ENCODE peak calls at places on chromosomes 6 and 20, in five cellular contexts. W, R, E, P and K are unnamed samples. For H3K27me3, the result is how much of the 10 kb centered on the place peaks cover.

GRCh38 chr20:19938421-19938787 is 78.8 kb upstream of the NAA20 start:
- DNase-seq in W (no peak), R (no peak), E (no peak), P (no peak), K (no peak)

GRCh38 chr6:29493261-29493660 is 5.5 kb upstream of the MAS1L start:
- DNase-seq in W (no peak), R (no peak), E (no peak), P (no peak), K (no peak)

GRCh38 chr6:166512567-166512966 is 73.9 kb downstream of the RAMACL start:
- DNase-seq in W (no peak), R (no peak), E (no peak), P (no peak), K (peak)

GRCh38 chr6:142187209-142187608 is 40.1 kb downstream of the VTA1 start:
- DNase-seq in W (peak), R (peak), E (peak), P (no peak), K (peak)

GRCh38 chr20:2364014-2364413 is 16.7 kb upstream of the TGM6 start:
- DNase-seq in W (peak), R (no peak), E (peak), P (no peak), K (no peak)

GRCh38 chr6:6783736-6784135 is 195.2 kb downstream of the LY86 start:
- DNase-seq in W (no peak), R (no peak), E (no peak), P (no peak), K (no peak)

GRCh38 chr20:38932457-38933120 is 6.4 kb downstream of the FAM83D start:
- DNase-seq in W (peak), R (no peak), E (no peak), P (no peak), K (no peak)

GRCh38 chr6:8100159-8100854 is 2.0 kb downstream of the EEF1E1 start:
- DNase-seq in W (no peak), R (no peak), E (no peak), P (no peak), K (no peak)

GRCh38 chr6:28212510-28213212 is 12.4 kb upstream of the ZSCAN9 start:
- DNase-seq in W (peak), R (peak), E (peak), P (peak), K (peak)

GRCh38 chr6:44738652-44739141 is 351.2 kb downstream of the CDC5L start:
- DNase-seq in W (peak), R (peak), E (no peak), P (no peak), K (peak)

GRCh38 chr6:1390805-1391511 is 1.6 kb downstream of the FOXF2 start:
- DNase-seq in W (peak), R (no peak), E (no peak), P (no peak), K (no peak)

GRCh38 chr20:41318271-41318649 is 729 bp upstream of the ZHX3 start:
- DNase-seq in W (no peak), R (peak), E (no peak), P (no peak), K (peak)

GRCh38 chr20:35886537-35886936 is 67.8 kb downstream of the SCAND1 start:
- DNase-seq in W (no peak), R (no peak), E (no peak), P (no peak), K (no peak)

GRCh38 chr20:24987873-24988835 is 4.4 kb downstream of the APMAP start:
- DNase-seq in W (no peak), R (no peak), E (no peak), P (no peak), K (no peak)

GRCh38 chr6:56963793-56964192 is 8.9 kb downstream of the BEND6 start:
- DNase-seq in W (no peak), R (no peak), E (no peak), P (no peak), K (no peak)

GRCh38 chr6:90249458-90249857 is 47.2 kb downstream of the BACH2 start:
- DNase-seq in W (no peak), R (no peak), E (no peak), P (no peak), K (no peak)

GRCh38 chr6:108176281-108177089 is 10.7 kb downstream of the NR2E1 start:
- DNase-seq in W (no peak), R (no peak), E (no peak), P (no peak), K (no peak)

GRCh38 chr6:108876929-108877775 is 28.9 kb downstream of the ARMC2 start:
- DNase-seq in W (peak), R (no peak), E (no peak), P (peak), K (no peak)

GRCh38 chr6:105259912-105260889 is 80.4 kb upstream of the POPDC3 start:
- DNase-seq in W (peak), R (peak), E (no peak), P (no peak), K (peak)

GRCh38 chr6:92715991-92716390 is 703.4 kb downstream of the EPHA7 start:
- DNase-seq in W (peak), R (peak), E (peak), P (no peak), K (no peak)

GRCh38 chr6:14031516-14031915 is 86.1 kb upstream of the CD83 start:
- DNase-seq in W (peak), R (no peak), E (no peak), P (peak), K (no peak)

GRCh38 chr6:72636786-72637185 is 14.9 kb downstream of the KCNQ5 start:
- DNase-seq in W (no peak), R (no peak), E (no peak), P (no peak), K (no peak)

GRCh38 chr20:59071224-59071623 is 28.6 kb upstream of the PRELID3B start:
- DNase-seq in W (no peak), R (no peak), E (no peak), P (no peak), K (no peak)

GRCh38 chr6:158040804-158041347 is 59.2 kb downstream of the SYNJ2 start:
- DNase-seq in W (peak), R (peak), E (no peak), P (no peak), K (no peak)

GRCh38 chr6:41072836-41073202 is at the start of gene NFYA:
- DNase-seq in W (no peak), R (no peak), E (no peak), P (no peak), K (no peak)

GRCh38 chr6:51490101-51490500 is 597.3 kb downstream of the PKHD1 start:
- DNase-seq in W (no peak), R (no peak), E (peak), P (no peak), K (no peak)

GRCh38 chr20:62370115-62370806 is 3.1 kb upstream of the LAMA5 start:
- DNase-seq in W (peak), R (peak), E (peak), P (no peak), K (no peak)

GRCh38 chr20:50957276-50957675 is 1.1 kb downstream of the DPM1 start:
- DNase-seq in W (peak), R (no peak), E (peak), P (no peak), K (no peak)

GRCh38 chr6:15907914-15908518 is 220.9 kb upstream of the MYLIP start:
- DNase-seq in W (no peak), R (peak), E (peak), P (peak), K (peak)

GRCh38 chr20:18719426-18719825 is 94.2 kb upstream of the SCP2D1 start:
- DNase-seq in W (peak), R (no peak), E (no peak), P (no peak), K (no peak)

GRCh38 chr6:148342146-148343027 is at the start of gene SASH1:
- DNase-seq in W (peak), R (peak), E (peak), P (peak), K (peak)

GRCh38 chr6:136745300-136745699 is 47.0 kb downstream of the MAP3K5 start:
- DNase-seq in W (no peak), R (no peak), E (no peak), P (no peak), K (no peak)

GRCh38 chr6:166780284-166780683 is 153.2 kb upstream of the RPS6KA2 start:
- DNase-seq in W (no peak), R (no peak), E (no peak), P (no peak), K (no peak)

GRCh38 chr6:21414065-21414464 is 179.5 kb upstream of the SOX4 start:
- DNase-seq in W (no peak), R (no peak), E (no peak), P (no peak), K (no peak)

GRCh38 chr6:15132854-15133670 is 112.8 kb upstream of the JARID2 start:
- DNase-seq in W (peak), R (peak), E (peak), P (no peak), K (peak)

GRCh38 chr6:104540743-104541142 is 319.0 kb downstream of the HACE1 start:
- DNase-seq in W (peak), R (no peak), E (no peak), P (no peak), K (no peak)

GRCh38 chr20:50292324-50293243 is 102.0 kb downstream of the CEBPB start:
- DNase-seq in W (peak), R (peak), E (peak), P (peak), K (peak)

GRCh38 chr20:1509237-1509636 is 18.0 kb upstream of the SIRPB2 start:
- DNase-seq in W (peak), R (peak), E (peak), P (no peak), K (peak)

GRCh38 chr6:33976425-33977360 is 169.2 kb downstream of the GRM4 start:
- DNase-seq in W (no peak), R (no peak), E (no peak), P (no peak), K (no peak)
- H3K27me3 ChIP-seq in W (under half), R (under half), E (under half), P (under half), K (under half)

DNA sequence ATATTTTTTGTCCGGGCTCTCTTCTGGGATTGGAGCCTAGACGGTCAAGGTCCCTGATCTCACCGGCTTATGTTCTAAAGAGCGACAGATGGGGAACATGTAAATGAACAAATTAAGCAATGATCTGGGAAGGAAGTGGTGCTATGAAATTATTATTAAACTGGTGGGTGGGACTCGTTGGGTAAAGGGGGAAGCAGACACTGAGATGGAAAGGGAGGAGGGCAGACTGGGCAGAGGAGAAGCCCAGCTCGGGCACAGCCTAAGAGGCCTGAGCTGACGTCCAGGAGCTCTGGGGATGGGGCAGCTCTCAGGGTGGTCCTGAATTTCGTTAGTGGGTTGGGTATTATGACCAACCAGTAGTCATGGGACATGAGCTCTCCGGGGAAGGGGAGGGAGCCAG is 81.9 kb upstream of the AGPAT4 start:
- DNase-seq in W (no peak), R (no peak), E (no peak), P (no peak), K (no peak)
- H3K27me3 ChIP-seq in W (under half), R (under half), E (under half), P (under half), K (under half)

GRCh38 chr20:33328738-33329137 is 45.7 kb downstream of the BPIFB1 start:
- DNase-seq in W (no peak), R (no peak), E (no peak), P (no peak), K (no peak)

GRCh38 chr20:33322456-33322855 is 39.4 kb downstream of the BPIFB1 start:
- DNase-seq in W (no peak), R (no peak), E (peak), P (no peak), K (no peak)

GRCh38 chr20:33328157-33328556 is 45.1 kb downstream of the BPIFB1 start:
- DNase-seq in W (no peak), R (no peak), E (no peak), P (no peak), K (no peak)

GRCh38 chr20:33323236-33323635 is 40.2 kb downstream of the BPIFB1 start:
- DNase-seq in W (no peak), R (no peak), E (no peak), P (no peak), K (no peak)

DNA sequence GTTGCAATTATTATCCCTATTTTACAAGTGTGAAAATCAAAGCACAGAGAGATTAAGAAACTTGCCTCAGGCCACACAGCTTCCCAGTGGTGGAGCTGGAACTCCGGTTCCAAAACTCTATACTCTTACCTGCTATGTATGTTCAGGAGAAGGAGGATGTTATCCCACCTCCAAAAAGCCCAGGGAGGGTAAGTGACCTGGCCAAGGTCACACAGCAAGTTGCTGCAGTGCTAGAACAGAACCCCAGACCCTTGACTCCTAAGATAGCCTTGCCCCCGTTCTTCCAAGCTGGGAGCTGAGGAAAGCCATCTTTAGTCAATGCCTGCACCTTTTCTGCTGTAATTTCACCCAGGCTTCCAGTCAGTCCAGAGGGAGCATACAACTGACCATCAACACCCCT is 42.3 kb downstream of the BPIFB1 start:
- DNase-seq in W (no peak), R (no peak), E (no peak), P (no peak), K (no peak)
- H3K27me3 ChIP-seq in W (under half), R (under half), E (under half), P (under half), K (under half)

DNA sequence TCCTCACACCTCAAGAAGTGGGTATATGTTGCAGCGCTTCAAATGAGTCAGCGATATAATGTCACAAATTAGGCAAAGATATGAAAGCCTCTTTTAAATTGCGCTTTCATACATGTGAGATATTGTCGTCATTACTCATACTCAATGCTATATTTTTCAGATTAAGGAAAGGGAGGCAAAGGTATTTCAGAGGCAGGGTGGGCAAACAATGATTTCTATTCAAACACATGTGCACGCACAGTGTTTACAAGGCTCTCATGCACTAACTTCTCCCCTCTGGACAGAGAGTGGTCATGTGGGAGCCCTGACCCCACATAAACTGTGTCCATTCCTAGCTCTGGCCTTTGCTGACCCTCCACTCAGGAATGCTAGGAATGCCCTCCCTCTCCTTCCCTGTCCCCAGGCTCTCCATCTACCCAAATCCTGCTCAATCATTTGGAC is 112.1 kb upstream of the TMEM170B start:
- DNase-seq in W (no peak), R (no peak), E (no peak), P (no peak), K (no peak)
- H3K27me3 ChIP-seq in W (under half), R (under half), E (under half), P (under half), K (under half)